ENCODE peak calls at places on chromosomes 12 and 14, in seven cellular contexts. One of them, this sample, is unnamed.

GRCh38 chr14:65639216-65639615 is 226.7 kb downstream of the FUT8 start:
- DNase-seq in aorta: no peak
- DNase-seq in BE2C: no peak
- DNase-seq in iPS DF 6.9: no peak
- DNase-seq in HepG2: peak
- DNase-seq in left ventricle myocardium inferior: no peak
- DNase-seq in sigmoid colon: no peak
- DNase-seq in this sample: peak

GRCh38 chr14:83463500-83464098 is 1929.9 kb upstream of the SEL1L start:
- DNase-seq in sigmoid colon: no peak
- DNase-seq in BE2C: peak
- DNase-seq in aorta: no peak
- DNase-seq in HepG2: peak
- DNase-seq in iPS DF 6.9: peak
- DNase-seq in left ventricle myocardium inferior: no peak
- DNase-seq in this sample: peak

GRCh38 chr14:94445003-94445402 is 7.6 kb downstream of the SERPINA11 start:
- DNase-seq in sigmoid colon: no peak
- DNase-seq in iPS DF 6.9: no peak
- DNase-seq in left ventricle myocardium inferior: no peak
- DNase-seq in HepG2: no peak
- DNase-seq in BE2C: no peak
- DNase-seq in aorta: no peak
- DNase-seq in this sample: no peak

GRCh38 chr12:52522346-52523011 is 2.3 kb upstream of the KRT5 start:
- DNase-seq in aorta: no peak
- DNase-seq in left ventricle myocardium inferior: no peak
- DNase-seq in iPS DF 6.9: no peak
- DNase-seq in sigmoid colon: peak
- DNase-seq in HepG2: no peak
- DNase-seq in BE2C: no peak
- DNase-seq in this sample: no peak

GRCh38 chr12:109951751-109952150 is 44.4 kb downstream of the GIT2 start:
- DNase-seq in iPS DF 6.9: no peak
- DNase-seq in BE2C: peak
- DNase-seq in HepG2: no peak
- DNase-seq in left ventricle myocardium inferior: peak
- DNase-seq in sigmoid colon: peak
- DNase-seq in aorta: no peak
- DNase-seq in this sample: peak

GRCh38 chr14:20606190-20606901 is 15.2 kb upstream of the RNASE12 start:
- DNase-seq in left ventricle myocardium inferior: no peak
- DNase-seq in BE2C: peak
- DNase-seq in sigmoid colon: no peak
- DNase-seq in aorta: no peak
- DNase-seq in HepG2: peak
- DNase-seq in iPS DF 6.9: no peak
- DNase-seq in this sample: peak

GRCh38 chr12:52763991-52764390 is 13.2 kb downstream of the KRT76 start:
- DNase-seq in iPS DF 6.9: no peak
- DNase-seq in sigmoid colon: no peak
- DNase-seq in BE2C: no peak
- DNase-seq in HepG2: no peak
- DNase-seq in aorta: no peak
- DNase-seq in left ventricle myocardium inferior: no peak
- DNase-seq in this sample: no peak

GRCh38 chr12:45268672-45269406 is 52.9 kb downstream of the ANO6 start:
- DNase-seq in iPS DF 6.9: no peak
- DNase-seq in HepG2: peak
- DNase-seq in aorta: peak
- DNase-seq in BE2C: peak
- DNase-seq in left ventricle myocardium inferior: peak
- DNase-seq in sigmoid colon: peak
- DNase-seq in this sample: peak

GRCh38 chr14:74942608-74943007 is 12.8 kb downstream of the PGF start:
- DNase-seq in BE2C: no peak
- DNase-seq in left ventricle myocardium inferior: no peak
- DNase-seq in HepG2: no peak
- DNase-seq in aorta: no peak
- DNase-seq in iPS DF 6.9: no peak
- DNase-seq in sigmoid colon: no peak
- DNase-seq in this sample: no peak

GRCh38 chr14:99654235-99655000 is 9.5 kb downstream of the HHIPL1 start:
- DNase-seq in iPS DF 6.9: no peak
- DNase-seq in HepG2: no peak
- DNase-seq in sigmoid colon: peak
- DNase-seq in left ventricle myocardium inferior: peak
- DNase-seq in aorta: peak
- DNase-seq in BE2C: no peak
- DNase-seq in this sample: peak

GRCh38 chr14:90388437-90388836 is 8.4 kb upstream of the CALM1 start:
- DNase-seq in sigmoid colon: no peak
- DNase-seq in iPS DF 6.9: no peak
- DNase-seq in aorta: no peak
- DNase-seq in HepG2: no peak
- DNase-seq in left ventricle myocardium inferior: no peak
- DNase-seq in BE2C: peak
- DNase-seq in this sample: peak

GRCh38 chr12:81644503-81644902 is 114.6 kb downstream of the PPFIA2 start:
- DNase-seq in sigmoid colon: no peak
- DNase-seq in left ventricle myocardium inferior: no peak
- DNase-seq in aorta: no peak
- DNase-seq in BE2C: no peak
- DNase-seq in iPS DF 6.9: no peak
- DNase-seq in HepG2: peak
- DNase-seq in this sample: peak

GRCh38 chr12:131912526-131913274 is 16.4 kb upstream of the PUS1 start:
- DNase-seq in aorta: peak
- DNase-seq in HepG2: peak
- DNase-seq in BE2C: peak
- DNase-seq in sigmoid colon: peak
- DNase-seq in left ventricle myocardium inferior: peak
- DNase-seq in iPS DF 6.9: no peak
- DNase-seq in this sample: no peak

GRCh38 chr12:92290016-92290685 is 144.5 kb upstream of the BTG1 start:
- DNase-seq in aorta: no peak
- DNase-seq in iPS DF 6.9: no peak
- DNase-seq in sigmoid colon: no peak
- DNase-seq in BE2C: no peak
- DNase-seq in left ventricle myocardium inferior: no peak
- DNase-seq in HepG2: no peak
- DNase-seq in this sample: no peak

GRCh38 chr12:49949866-49950265 is 671 bp upstream of the AQP2 start:
- DNase-seq in BE2C: no peak
- DNase-seq in HepG2: no peak
- DNase-seq in left ventricle myocardium inferior: no peak
- DNase-seq in iPS DF 6.9: no peak
- DNase-seq in aorta: no peak
- DNase-seq in sigmoid colon: no peak
- DNase-seq in this sample: no peak

GRCh38 chr14:99982449-99983250 is 82.6 kb upstream of the EVL start:
- DNase-seq in aorta: no peak
- DNase-seq in BE2C: peak
- DNase-seq in left ventricle myocardium inferior: peak
- DNase-seq in HepG2: peak
- DNase-seq in sigmoid colon: no peak
- DNase-seq in iPS DF 6.9: peak
- DNase-seq in this sample: peak

GRCh38 chr14:64970776-64971451 is 1.2 kb downstream of the RAB15 start:
- DNase-seq in sigmoid colon: no peak
- DNase-seq in HepG2: no peak
- DNase-seq in BE2C: no peak
- DNase-seq in left ventricle myocardium inferior: no peak
- DNase-seq in iPS DF 6.9: no peak
- DNase-seq in aorta: no peak
- DNase-seq in this sample: no peak

GRCh38 chr14:75049136-75049535 is 2.1 kb downstream of the MLH3 start:
- DNase-seq in left ventricle myocardium inferior: no peak
- DNase-seq in BE2C: no peak
- DNase-seq in iPS DF 6.9: no peak
- DNase-seq in aorta: no peak
- DNase-seq in sigmoid colon: no peak
- DNase-seq in HepG2: no peak
- DNase-seq in this sample: no peak

GRCh38 chr14:99028521-99028920 is 243.5 kb downstream of the BCL11B start:
- DNase-seq in HepG2: no peak
- DNase-seq in aorta: no peak
- DNase-seq in iPS DF 6.9: no peak
- DNase-seq in left ventricle myocardium inferior: no peak
- DNase-seq in BE2C: no peak
- DNase-seq in sigmoid colon: no peak
- DNase-seq in this sample: no peak

GRCh38 chr14:37081220-37081619 is 91.2 kb downstream of the SLC25A21 start:
- DNase-seq in aorta: no peak
- DNase-seq in iPS DF 6.9: no peak
- DNase-seq in left ventricle myocardium inferior: no peak
- DNase-seq in HepG2: no peak
- DNase-seq in BE2C: no peak
- DNase-seq in sigmoid colon: no peak
- DNase-seq in this sample: no peak

GRCh38 chr12:44647891-44648690 is 228.0 kb downstream of the NELL2 start:
- DNase-seq in HepG2: no peak
- DNase-seq in iPS DF 6.9: no peak
- DNase-seq in sigmoid colon: no peak
- DNase-seq in BE2C: no peak
- DNase-seq in left ventricle myocardium inferior: no peak
- DNase-seq in aorta: no peak
- DNase-seq in this sample: no peak

GRCh38 chr14:68248481-68249255 is 429.1 kb downstream of the RAD51B start:
- DNase-seq in BE2C: no peak
- DNase-seq in iPS DF 6.9: no peak
- DNase-seq in aorta: peak
- DNase-seq in HepG2: peak
- DNase-seq in sigmoid colon: peak
- DNase-seq in left ventricle myocardium inferior: no peak
- DNase-seq in this sample: peak

DNA sequence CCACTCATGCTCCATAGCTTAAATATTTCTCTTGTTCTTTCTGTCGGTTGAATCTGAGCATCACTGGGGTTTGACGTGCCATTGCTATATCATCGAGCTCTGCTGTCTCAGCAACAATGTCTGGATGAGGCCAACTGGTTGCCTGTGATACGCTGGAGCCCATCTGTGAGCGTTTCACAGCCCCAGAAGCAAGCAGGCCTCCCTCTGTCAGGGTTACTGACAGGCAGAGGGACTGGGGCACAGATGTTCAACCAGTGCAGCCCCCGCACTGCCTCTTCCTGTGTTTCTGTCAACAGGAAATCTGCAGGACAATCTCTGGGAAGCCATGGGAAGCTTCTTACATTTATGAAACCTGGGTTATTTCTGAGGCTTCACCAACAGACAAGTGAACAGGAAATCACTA is 23.9 kb downstream of the DMAC2L start:
- DNase-seq in BE2C: peak
- DNase-seq in HepG2: no peak
- DNase-seq in sigmoid colon: no peak
- DNase-seq in aorta: no peak
- DNase-seq in left ventricle myocardium inferior: peak
- DNase-seq in iPS DF 6.9: no peak
- DNase-seq in this sample: peak
- H3K4me3 ChIP-seq in BE2C: peak
- H3K4me3 ChIP-seq in HepG2: no peak
- H3K4me3 ChIP-seq in sigmoid colon: no peak
- H3K4me3 ChIP-seq in aorta: no peak
- H3K4me3 ChIP-seq in left ventricle myocardium inferior: no peak
- H3K4me3 ChIP-seq in iPS DF 6.9: no peak
- H3K4me3 ChIP-seq in this sample: no peak

GRCh38 chr12:64998327-64999156 is 122.6 kb downstream of the WIF1 start:
- DNase-seq in sigmoid colon: no peak
- DNase-seq in BE2C: no peak
- DNase-seq in aorta: no peak
- DNase-seq in HepG2: peak
- DNase-seq in iPS DF 6.9: no peak
- DNase-seq in left ventricle myocardium inferior: no peak
- DNase-seq in this sample: peak
- H3K4me3 ChIP-seq in sigmoid colon: no peak
- H3K4me3 ChIP-seq in BE2C: no peak
- H3K4me3 ChIP-seq in aorta: no peak
- H3K4me3 ChIP-seq in HepG2: no peak
- H3K4me3 ChIP-seq in iPS DF 6.9: no peak
- H3K4me3 ChIP-seq in left ventricle myocardium inferior: no peak
- H3K4me3 ChIP-seq in this sample: no peak

GRCh38 chr14:101705733-101706508 is 55.6 kb upstream of the PPP2R5C start:
- DNase-seq in HepG2: no peak
- DNase-seq in left ventricle myocardium inferior: peak
- DNase-seq in iPS DF 6.9: no peak
- DNase-seq in BE2C: no peak
- DNase-seq in sigmoid colon: peak
- DNase-seq in aorta: peak
- DNase-seq in this sample: peak

GRCh38 chr14:101707863-101708620 is 53.5 kb upstream of the PPP2R5C start:
- DNase-seq in BE2C: no peak
- DNase-seq in aorta: peak
- DNase-seq in HepG2: no peak
- DNase-seq in sigmoid colon: no peak
- DNase-seq in left ventricle myocardium inferior: no peak
- DNase-seq in iPS DF 6.9: no peak
- DNase-seq in this sample: no peak

GRCh38 chr14:101708853-101709532 is 52.5 kb upstream of the PPP2R5C start:
- DNase-seq in iPS DF 6.9: no peak
- DNase-seq in sigmoid colon: no peak
- DNase-seq in left ventricle myocardium inferior: no peak
- DNase-seq in aorta: peak
- DNase-seq in BE2C: no peak
- DNase-seq in HepG2: no peak
- DNase-seq in this sample: no peak

GRCh38 chr14:101706509-101707284 is 54.8 kb upstream of the PPP2R5C start:
- DNase-seq in aorta: peak
- DNase-seq in iPS DF 6.9: no peak
- DNase-seq in left ventricle myocardium inferior: no peak
- DNase-seq in HepG2: no peak
- DNase-seq in sigmoid colon: no peak
- DNase-seq in BE2C: no peak
- DNase-seq in this sample: no peak

DNA sequence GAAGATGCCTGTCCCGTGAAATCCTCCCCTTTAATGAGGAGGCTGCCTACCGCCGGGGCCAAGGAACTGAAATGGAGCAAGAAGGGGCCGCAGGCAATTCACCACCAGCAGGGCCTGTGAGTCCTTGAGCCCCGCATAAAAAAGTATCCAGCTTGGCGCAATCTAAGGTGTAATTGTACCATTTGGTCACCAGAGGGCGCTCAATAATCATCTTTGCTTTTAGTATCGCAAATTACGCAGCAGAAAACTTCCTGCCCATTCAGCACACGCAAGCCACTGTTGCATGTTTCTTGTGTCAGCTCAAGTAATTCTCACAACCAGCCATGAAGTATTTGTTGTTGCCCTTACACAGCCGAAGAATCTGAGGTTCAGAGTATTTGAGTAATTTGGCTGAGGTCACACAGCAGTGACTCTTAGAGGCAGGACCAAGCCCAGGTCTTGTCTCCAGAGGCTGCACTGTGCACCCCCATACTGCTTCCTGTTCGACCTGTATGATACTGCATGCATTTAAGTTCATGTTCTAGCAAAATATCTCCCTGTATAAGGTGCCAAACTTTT is 54.1 kb upstream of the PPP2R5C start:
- DNase-seq in iPS DF 6.9: peak
- DNase-seq in aorta: peak
- DNase-seq in BE2C: peak
- DNase-seq in left ventricle myocardium inferior: no peak
- DNase-seq in sigmoid colon: no peak
- DNase-seq in HepG2: peak
- DNase-seq in this sample: peak
- H3K4me3 ChIP-seq in iPS DF 6.9: no peak
- H3K4me3 ChIP-seq in aorta: no peak
- H3K4me3 ChIP-seq in BE2C: no peak
- H3K4me3 ChIP-seq in left ventricle myocardium inferior: no peak
- H3K4me3 ChIP-seq in sigmoid colon: no peak
- H3K4me3 ChIP-seq in HepG2: peak
- H3K4me3 ChIP-seq in this sample: no peak

GRCh38 chr14:95713596-95714371 is at the start of gene TCL1A:
- DNase-seq in HepG2: no peak
- DNase-seq in iPS DF 6.9: no peak
- DNase-seq in sigmoid colon: no peak
- DNase-seq in left ventricle myocardium inferior: no peak
- DNase-seq in BE2C: no peak
- DNase-seq in aorta: no peak
- DNase-seq in this sample: no peak
- H3K4me3 ChIP-seq in HepG2: no peak
- H3K4me3 ChIP-seq in iPS DF 6.9: no peak
- H3K4me3 ChIP-seq in sigmoid colon: no peak
- H3K4me3 ChIP-seq in left ventricle myocardium inferior: no peak
- H3K4me3 ChIP-seq in BE2C: no peak
- H3K4me3 ChIP-seq in aorta: no peak
- H3K4me3 ChIP-seq in this sample: no peak

This sample was measured in cardiac muscle cell.